ENCODE peak calls at places on chromosomes 4 and X, in seven cellular contexts. O, L, K, U, B, Y and Q are unnamed samples.

GRCh38 chrX:153340111-153340510 is 6.2 kb downstream of the ZNF275 start:
- DNase-seq in K (no peak), B (no peak), Y (no peak), L (no peak), U (no peak), O (no peak), Q (no peak)

GRCh38 chr4:158327525-158327924 is 117.2 kb downstream of the TMEM144 start:
- DNase-seq in K (no peak), U (no peak), O (no peak), B (no peak), Y (no peak), L (peak), Q (no peak)

GRCh38 chr4:108555701-108556100 is 64.7 kb upstream of the RPL34 start:
- DNase-seq in B (no peak), Y (no peak), U (no peak), L (no peak), K (no peak), O (no peak), Q (no peak)

GRCh38 chr4:41878991-41879491 is 56.2 kb upstream of the TMEM33 start:
- DNase-seq in L (no peak), B (no peak), K (peak), U (no peak), O (no peak), Y (no peak), Q (no peak)

GRCh38 chr4:143286733-143287570 is 49.7 kb upstream of the GAB1 start:
- DNase-seq in O (no peak), K (no peak), L (no peak), B (no peak), Y (no peak), U (no peak), Q (peak)

GRCh38 chrX:118976599-118977340 is 2.4 kb downstream of the LONRF3 start:
- DNase-seq in O (no peak), U (no peak), K (peak), L (no peak), Y (no peak), B (no peak), Q (no peak)

GRCh38 chrX:12441376-12442128 is 303.3 kb downstream of the FRMPD4 start:
- DNase-seq in K (no peak), U (no peak), L (no peak), Y (no peak), O (no peak), B (no peak), Q (no peak)

GRCh38 chr4:152398060-152398459 is 137.8 kb downstream of the FBXW7 start:
- DNase-seq in O (no peak), L (no peak), Y (no peak), U (no peak), K (peak), B (peak), Q (no peak)

GRCh38 chr4:141117935-141118334 is 15.3 kb downstream of the RNF150 start:
- DNase-seq in K (no peak), U (no peak), Y (no peak), L (no peak), B (no peak), O (no peak), Q (no peak)

GRCh38 chrX:56000729-56001128 is 231.4 kb upstream of the KLF8 start:
- DNase-seq in Y (no peak), L (no peak), B (no peak), K (no peak), O (no peak), U (no peak), Q (no peak)

GRCh38 chr4:57148831-57149230 is 38.6 kb upstream of the IGFBP7 start:
- DNase-seq in K (no peak), O (no peak), U (no peak), B (no peak), L (no peak), Y (no peak), Q (no peak)
- H3K9ac ChIP-seq in K (peak), O (no peak), U (no peak), B (no peak), L (no peak), Y (no peak), Q (no peak)

DNA sequence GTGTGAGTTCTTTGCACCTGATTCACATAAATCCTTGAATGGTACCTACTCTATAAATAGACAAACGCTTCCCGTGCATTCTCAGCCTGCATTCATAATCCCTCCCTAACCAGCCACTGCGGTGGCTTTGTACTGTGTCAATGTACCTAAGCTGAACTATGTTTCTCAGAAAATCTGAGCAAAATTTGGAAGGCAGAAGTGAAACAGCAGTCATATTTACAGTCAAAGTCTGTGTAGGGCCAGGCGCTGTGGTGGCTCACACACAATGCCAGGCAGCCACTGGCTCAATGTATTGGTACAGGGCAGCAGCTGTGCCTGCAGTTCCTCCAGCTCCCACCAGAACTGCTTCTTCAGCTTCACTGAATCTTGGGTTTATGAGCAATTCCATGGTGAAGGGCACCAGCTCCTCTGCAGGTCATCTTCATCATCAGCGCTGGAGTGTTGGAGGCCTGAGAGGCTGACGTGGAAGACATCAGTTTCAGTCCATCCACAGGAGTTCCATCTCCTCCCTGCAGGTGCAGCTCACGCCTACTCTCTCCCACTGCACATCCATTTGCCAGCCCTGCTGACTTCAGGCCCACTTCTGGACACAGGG is 32.3 kb upstream of the IRF2 start:
- DNase-seq in K (peak), B (peak), U (no peak), Y (peak), O (no peak), L (no peak), Q (no peak)
- TF ChIP-seq POLR2AphosphoS5 in K (no peak), B (no peak), U (no peak), Y (no peak), O (no peak), L (no peak), Q (no peak)

DNA sequence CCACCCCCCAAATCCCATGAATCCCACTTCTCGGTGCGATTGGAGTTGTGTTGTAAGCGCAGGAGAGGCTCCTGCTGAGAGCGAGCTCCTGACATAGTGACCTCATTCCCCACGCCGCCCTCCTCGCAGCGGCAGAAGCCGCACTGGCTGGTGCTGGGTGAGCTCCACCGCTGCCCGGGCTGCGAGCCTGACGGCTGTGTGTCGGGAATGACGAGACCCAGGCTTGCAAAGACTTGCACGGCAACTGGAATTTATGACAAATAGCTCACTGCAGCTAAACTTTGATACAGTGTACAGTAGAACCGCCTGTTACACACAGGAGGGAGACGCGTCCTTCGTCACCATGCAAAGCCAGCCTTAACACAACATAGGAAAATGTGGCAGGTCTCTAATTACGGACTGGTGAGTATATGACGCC is 82.4 kb downstream of the STOX2 start:
- DNase-seq in K (peak), Y (no peak), U (peak), L (no peak), B (no peak), O (peak), Q (no peak)
- H3K9ac ChIP-seq in K (peak), Y (no peak), U (peak), L (no peak), B (no peak), O (peak), Q (no peak)

GRCh38 chr4:11912886-11913285 is 484.2 kb upstream of the HS3ST1 start:
- DNase-seq in L (no peak), B (no peak), U (peak), Y (no peak), K (no peak), O (peak), Q (no peak)

GRCh38 chr4:11908712-11909111 is 480.0 kb upstream of the HS3ST1 start:
- DNase-seq in Y (no peak), O (no peak), U (no peak), B (no peak), K (no peak), L (no peak), Q (no peak)

GRCh38 chr4:11910780-11911179 is 482.1 kb upstream of the HS3ST1 start:
- DNase-seq in U (no peak), L (no peak), K (no peak), O (no peak), B (no peak), Y (no peak), Q (no peak)

DNA sequence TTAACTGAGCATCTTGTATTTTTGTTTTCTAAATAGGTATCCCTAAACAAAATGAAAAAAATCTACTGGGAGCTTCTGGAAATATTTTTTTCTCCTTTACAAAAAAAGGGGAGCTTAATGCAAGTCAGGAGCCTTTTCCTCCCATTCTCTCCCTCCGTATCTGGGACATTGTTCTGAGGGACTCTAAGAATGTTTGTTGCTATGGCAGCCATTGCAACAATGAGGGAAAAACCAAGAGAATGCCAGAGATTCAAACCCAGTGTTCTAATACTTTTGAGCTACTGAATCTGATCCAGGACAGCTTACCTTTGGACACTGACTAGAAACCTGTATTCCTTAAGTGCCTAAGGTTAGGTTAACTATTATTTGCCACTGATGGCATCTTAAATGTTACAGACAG is 485.7 kb upstream of the HS3ST1 start:
- DNase-seq in O (no peak), Y (no peak), L (peak), K (no peak), B (no peak), U (peak), Q (no peak)
- TF ChIP-seq POLR2AphosphoS5 in O (no peak), Y (no peak), L (no peak), K (no peak), B (no peak), U (no peak), Q (no peak)